ENCODE peak calls at places on chromosomes 7 and 10, in eight cellular contexts. F, I, S, U, H, A, L and O are unnamed samples.

GRCh38 chr7:19560111-19560883 is 148.5 kb downstream of the POLR1F start:
- DNase-seq in A (no peak), F (no peak), S (no peak), H (no peak), L (no peak), U (peak; percentile 7), I (no peak), O (peak; percentile 70)

GRCh38 chr7:70044064-70044463 is 445.8 kb downstream of the AUTS2 start:
- DNase-seq in A (no peak), L (no peak), F (no peak), S (no peak), I (no peak), U (no peak), H (no peak), O (no peak)

GRCh38 chr7:89837515-89837914 is 316.8 kb upstream of the STEAP1 start:
- DNase-seq in L (no peak), U (no peak), A (no peak), H (no peak), I (no peak), S (no peak), F (no peak), O (peak; percentile 81)

GRCh38 chr7:98165827-98166667 is 45.2 kb upstream of the BHLHA15 start:
- DNase-seq in S (no peak), I (peak; percentile 1), H (peak; percentile 61), A (peak; percentile 62), F (no peak), U (no peak), L (peak; percentile 52), O (no peak)

GRCh38 chr7:1339611-1340010 is 106.9 kb downstream of the UNCX start:
- DNase-seq in L (no peak), I (no peak), A (peak; percentile 13), F (no peak), H (no peak), S (no peak), U (no peak), O (no peak)

GRCh38 chr7:128408709-128409434 is 910 bp downstream of the IMPDH1 start:
- DNase-seq in L (no peak), A (no peak), U (no peak), I (no peak), H (no peak), F (peak; percentile 73), S (no peak), O (no peak)

GRCh38 chr10:42973870-42974692 is 102.8 kb upstream of the RET start:
- DNase-seq in U (no peak), I (no peak), L (no peak), F (peak; percentile 32), S (no peak), A (no peak), H (no peak), O (no peak)

GRCh38 chr10:19888061-19888660 is 71.9 kb downstream of the PLXDC2 start:
- DNase-seq in U (no peak), S (no peak), H (no peak), L (no peak), I (no peak), A (no peak), F (no peak), O (no peak)

GRCh38 chr7:147756290-147756689 is 834.3 kb upstream of the C7orf33 start:
- DNase-seq in U (no peak), A (no peak), L (no peak), I (peak; percentile 78), S (no peak), F (no peak), H (no peak), O (no peak)